ENCODE peak calls at places on chromosome X, in eight cellular contexts. One of them, this sample, is unnamed.

GRCh38 chrX:69289046-69289838 is 124.0 kb upstream of the PJA1 start:
- DNase-seq in DMS53: no peak
- DNase-seq in DND-41: no peak
- DNase-seq in EL: no peak
- DNase-seq in activated T-cell treated with anti-CD3 and anti-CD28 coated beads for 48 hours: no peak
- DNase-seq in activated T-helper 1 cell treated with Interleukin-2 at 50 U/mL for 16 hours: no peak
- DNase-seq in GM23338: no peak
- DNase-seq in skeletal muscle cell: no peak
- DNase-seq in this sample: no peak

GRCh38 chrX:48897157-48897620 is 379 bp downstream of the TIMM17B start:
- DNase-seq in DMS53: peak
- DNase-seq in DND-41: peak
- DNase-seq in EL: peak
- DNase-seq in activated T-cell treated with anti-CD3 and anti-CD28 coated beads for 48 hours: peak
- DNase-seq in activated T-helper 1 cell treated with Interleukin-2 at 50 U/mL for 16 hours: no peak
- DNase-seq in GM23338: peak
- DNase-seq in skeletal muscle cell: no peak
- DNase-seq in this sample: peak

GRCh38 chrX:57265126-57265525 is 21.4 kb upstream of the FAAH2 start:
- DNase-seq in DMS53: no peak
- DNase-seq in DND-41: no peak
- DNase-seq in EL: no peak
- DNase-seq in activated T-cell treated with anti-CD3 and anti-CD28 coated beads for 48 hours: no peak
- DNase-seq in activated T-helper 1 cell treated with Interleukin-2 at 50 U/mL for 16 hours: no peak
- DNase-seq in GM23338: no peak
- DNase-seq in skeletal muscle cell: no peak
- DNase-seq in this sample: no peak

GRCh38 chrX:108362026-108362425 is 76.2 kb downstream of the COL4A6 start:
- DNase-seq in DMS53: peak
- DNase-seq in DND-41: no peak
- DNase-seq in EL: peak
- DNase-seq in activated T-cell treated with anti-CD3 and anti-CD28 coated beads for 48 hours: no peak
- DNase-seq in activated T-helper 1 cell treated with Interleukin-2 at 50 U/mL for 16 hours: no peak
- DNase-seq in GM23338: no peak
- DNase-seq in skeletal muscle cell: no peak
- DNase-seq in this sample: no peak

GRCh38 chrX:14027511-14028019 is 2.1 kb downstream of the GEMIN8 start:
- DNase-seq in DMS53: no peak
- DNase-seq in DND-41: no peak
- DNase-seq in EL: peak
- DNase-seq in activated T-cell treated with anti-CD3 and anti-CD28 coated beads for 48 hours: no peak
- DNase-seq in activated T-helper 1 cell treated with Interleukin-2 at 50 U/mL for 16 hours: no peak
- DNase-seq in GM23338: no peak
- DNase-seq in skeletal muscle cell: peak
- DNase-seq in this sample: no peak

GRCh38 chrX:68429216-68429615 is 4.1 kb downstream of the OPHN1 start:
- DNase-seq in DMS53: no peak
- DNase-seq in DND-41: no peak
- DNase-seq in EL: peak
- DNase-seq in activated T-cell treated with anti-CD3 and anti-CD28 coated beads for 48 hours: no peak
- DNase-seq in activated T-helper 1 cell treated with Interleukin-2 at 50 U/mL for 16 hours: no peak
- DNase-seq in GM23338: no peak
- DNase-seq in skeletal muscle cell: no peak
- DNase-seq in this sample: no peak

GRCh38 chrX:33840176-33840575 is 291.9 kb downstream of the FAM47A start:
- DNase-seq in DMS53: peak
- DNase-seq in DND-41: no peak
- DNase-seq in EL: no peak
- DNase-seq in activated T-cell treated with anti-CD3 and anti-CD28 coated beads for 48 hours: no peak
- DNase-seq in activated T-helper 1 cell treated with Interleukin-2 at 50 U/mL for 16 hours: no peak
- DNase-seq in GM23338: no peak
- DNase-seq in skeletal muscle cell: no peak
- DNase-seq in this sample: peak

GRCh38 chrX:22025751-22026150 is 6.4 kb upstream of the PHEX start:
- DNase-seq in DMS53: no peak
- DNase-seq in DND-41: no peak
- DNase-seq in EL: no peak
- DNase-seq in activated T-cell treated with anti-CD3 and anti-CD28 coated beads for 48 hours: no peak
- DNase-seq in activated T-helper 1 cell treated with Interleukin-2 at 50 U/mL for 16 hours: no peak
- DNase-seq in GM23338: no peak
- DNase-seq in skeletal muscle cell: no peak
- DNase-seq in this sample: no peak

GRCh38 chrX:153873282-153874090 is 12.5 kb downstream of the L1CAM start:
- DNase-seq in DMS53: no peak
- DNase-seq in DND-41: no peak
- DNase-seq in EL: no peak
- DNase-seq in activated T-cell treated with anti-CD3 and anti-CD28 coated beads for 48 hours: no peak
- DNase-seq in activated T-helper 1 cell treated with Interleukin-2 at 50 U/mL for 16 hours: no peak
- DNase-seq in GM23338: no peak
- DNase-seq in skeletal muscle cell: no peak
- DNase-seq in this sample: no peak

GRCh38 chrX:108020631-108021030 is 24.2 kb upstream of the VSIG1 start:
- DNase-seq in DMS53: peak
- DNase-seq in DND-41: no peak
- DNase-seq in EL: peak
- DNase-seq in activated T-cell treated with anti-CD3 and anti-CD28 coated beads for 48 hours: no peak
- DNase-seq in activated T-helper 1 cell treated with Interleukin-2 at 50 U/mL for 16 hours: no peak
- DNase-seq in GM23338: peak
- DNase-seq in skeletal muscle cell: no peak
- DNase-seq in this sample: no peak

GRCh38 chrX:4710618-4711433 is 997.4 kb upstream of the PRKX start:
- DNase-seq in DMS53: no peak
- DNase-seq in DND-41: no peak
- DNase-seq in EL: no peak
- DNase-seq in activated T-cell treated with anti-CD3 and anti-CD28 coated beads for 48 hours: no peak
- DNase-seq in activated T-helper 1 cell treated with Interleukin-2 at 50 U/mL for 16 hours: no peak
- DNase-seq in GM23338: no peak
- DNase-seq in skeletal muscle cell: no peak
- DNase-seq in this sample: no peak

GRCh38 chrX:69504626-69505612 is 793 bp downstream of the NALF2 start:
- DNase-seq in DMS53: peak
- DNase-seq in DND-41: no peak
- DNase-seq in EL: no peak
- DNase-seq in activated T-cell treated with anti-CD3 and anti-CD28 coated beads for 48 hours: no peak
- DNase-seq in activated T-helper 1 cell treated with Interleukin-2 at 50 U/mL for 16 hours: no peak
- DNase-seq in GM23338: peak
- DNase-seq in skeletal muscle cell: no peak
- DNase-seq in this sample: no peak

GRCh38 chrX:11108253-11108941 is 2.7 kb upstream of the HCCS start:
- DNase-seq in DMS53: no peak
- DNase-seq in DND-41: no peak
- DNase-seq in EL: no peak
- DNase-seq in activated T-cell treated with anti-CD3 and anti-CD28 coated beads for 48 hours: no peak
- DNase-seq in activated T-helper 1 cell treated with Interleukin-2 at 50 U/mL for 16 hours: no peak
- DNase-seq in GM23338: no peak
- DNase-seq in skeletal muscle cell: no peak
- DNase-seq in this sample: no peak

GRCh38 chrX:151791961-151792360 is 57.4 kb downstream of the CNGA2 start:
- DNase-seq in DMS53: no peak
- DNase-seq in DND-41: no peak
- DNase-seq in EL: no peak
- DNase-seq in activated T-cell treated with anti-CD3 and anti-CD28 coated beads for 48 hours: no peak
- DNase-seq in activated T-helper 1 cell treated with Interleukin-2 at 50 U/mL for 16 hours: no peak
- DNase-seq in GM23338: no peak
- DNase-seq in skeletal muscle cell: no peak
- DNase-seq in this sample: no peak

GRCh38 chrX:65862638-65863037 is 177.2 kb downstream of the VSIG4 start:
- DNase-seq in DMS53: no peak
- DNase-seq in DND-41: no peak
- DNase-seq in EL: no peak
- DNase-seq in activated T-cell treated with anti-CD3 and anti-CD28 coated beads for 48 hours: no peak
- DNase-seq in activated T-helper 1 cell treated with Interleukin-2 at 50 U/mL for 16 hours: no peak
- DNase-seq in GM23338: no peak
- DNase-seq in skeletal muscle cell: no peak
- DNase-seq in this sample: no peak

GRCh38 chrX:119885554-119886428 is 9.9 kb upstream of the AKAP14 start:
- DNase-seq in DMS53: peak
- DNase-seq in DND-41: peak
- DNase-seq in EL: peak
- DNase-seq in activated T-cell treated with anti-CD3 and anti-CD28 coated beads for 48 hours: no peak
- DNase-seq in activated T-helper 1 cell treated with Interleukin-2 at 50 U/mL for 16 hours: no peak
- DNase-seq in GM23338: peak
- DNase-seq in skeletal muscle cell: no peak
- DNase-seq in this sample: no peak

GRCh38 chrX:20595928-20596550 is 329.3 kb upstream of the RPS6KA3 start:
- DNase-seq in DMS53: no peak
- DNase-seq in DND-41: no peak
- DNase-seq in EL: no peak
- DNase-seq in activated T-cell treated with anti-CD3 and anti-CD28 coated beads for 48 hours: peak
- DNase-seq in activated T-helper 1 cell treated with Interleukin-2 at 50 U/mL for 16 hours: no peak
- DNase-seq in GM23338: peak
- DNase-seq in skeletal muscle cell: peak
- DNase-seq in this sample: no peak

GRCh38 chrX:9293051-9293496 is 171.8 kb upstream of the TBL1X start:
- DNase-seq in DMS53: no peak
- DNase-seq in DND-41: no peak
- DNase-seq in EL: no peak
- DNase-seq in activated T-cell treated with anti-CD3 and anti-CD28 coated beads for 48 hours: no peak
- DNase-seq in activated T-helper 1 cell treated with Interleukin-2 at 50 U/mL for 16 hours: no peak
- DNase-seq in GM23338: peak
- DNase-seq in skeletal muscle cell: no peak
- DNase-seq in this sample: no peak

GRCh38 chrX:37361596-37361995 is 12.4 kb downstream of the PRRG1 start:
- DNase-seq in DMS53: no peak
- DNase-seq in DND-41: no peak
- DNase-seq in EL: peak
- DNase-seq in activated T-cell treated with anti-CD3 and anti-CD28 coated beads for 48 hours: no peak
- DNase-seq in activated T-helper 1 cell treated with Interleukin-2 at 50 U/mL for 16 hours: no peak
- DNase-seq in GM23338: no peak
- DNase-seq in skeletal muscle cell: peak
- DNase-seq in this sample: no peak

GRCh38 chrX:134460861-134461218 is 875 bp downstream of the HPRT1 start:
- DNase-seq in DMS53: peak
- DNase-seq in DND-41: no peak
- DNase-seq in EL: peak
- DNase-seq in activated T-cell treated with anti-CD3 and anti-CD28 coated beads for 48 hours: peak
- DNase-seq in activated T-helper 1 cell treated with Interleukin-2 at 50 U/mL for 16 hours: no peak
- DNase-seq in GM23338: peak
- DNase-seq in skeletal muscle cell: no peak
- DNase-seq in this sample: no peak

GRCh38 chrX:6021316-6022091 is 207.2 kb downstream of the NLGN4X start:
- DNase-seq in DMS53: peak
- DNase-seq in DND-41: peak
- DNase-seq in EL: no peak
- DNase-seq in activated T-cell treated with anti-CD3 and anti-CD28 coated beads for 48 hours: no peak
- DNase-seq in activated T-helper 1 cell treated with Interleukin-2 at 50 U/mL for 16 hours: no peak
- DNase-seq in GM23338: peak
- DNase-seq in skeletal muscle cell: no peak
- DNase-seq in this sample: peak

GRCh38 chrX:21394792-21395191 is 20.6 kb downstream of the CNKSR2 start:
- DNase-seq in DMS53: no peak
- DNase-seq in DND-41: no peak
- DNase-seq in EL: no peak
- DNase-seq in activated T-cell treated with anti-CD3 and anti-CD28 coated beads for 48 hours: no peak
- DNase-seq in activated T-helper 1 cell treated with Interleukin-2 at 50 U/mL for 16 hours: no peak
- DNase-seq in GM23338: peak
- DNase-seq in skeletal muscle cell: no peak
- DNase-seq in this sample: no peak

GRCh38 chrX:153726286-153727107 is 1.8 kb downstream of the ABCD1 start:
- DNase-seq in DMS53: peak
- DNase-seq in DND-41: peak
- DNase-seq in EL: peak
- DNase-seq in activated T-cell treated with anti-CD3 and anti-CD28 coated beads for 48 hours: no peak
- DNase-seq in activated T-helper 1 cell treated with Interleukin-2 at 50 U/mL for 16 hours: no peak
- DNase-seq in GM23338: peak
- DNase-seq in skeletal muscle cell: no peak
- DNase-seq in this sample: peak

GRCh38 chrX:8988456-8988855 is 45.5 kb downstream of the FAM9B start:
- DNase-seq in DMS53: no peak
- DNase-seq in DND-41: peak
- DNase-seq in EL: peak
- DNase-seq in activated T-cell treated with anti-CD3 and anti-CD28 coated beads for 48 hours: no peak
- DNase-seq in activated T-helper 1 cell treated with Interleukin-2 at 50 U/mL for 16 hours: no peak
- DNase-seq in GM23338: peak
- DNase-seq in skeletal muscle cell: peak
- DNase-seq in this sample: no peak

This sample was measured in tibial nerve.